ENCODE peak calls at places on chromosomes 12 and 14, in four cellular contexts. One of them, this sample, is unnamed.

GRCh38 chr12:56947633-56948535 is 9.5 kb downstream of the RDH16 start:
- DNase-seq in upper lobe of right lung: no peak
- DNase-seq in GM12865: peak; percentile 32
- DNase-seq in fibroblast of mammary gland: peak; percentile 7
- DNase-seq in this sample: peak; percentile 17

GRCh38 chr12:52899338-52900035 is 5.4 kb downstream of the KRT8 start:
- DNase-seq in upper lobe of right lung: no peak
- DNase-seq in GM12865: no peak
- DNase-seq in fibroblast of mammary gland: no peak
- DNase-seq in this sample: no peak

GRCh38 chr14:54700717-54701116 is 133.8 kb downstream of the SAMD4A start:
- DNase-seq in upper lobe of right lung: no peak
- DNase-seq in GM12865: no peak
- DNase-seq in fibroblast of mammary gland: no peak
- DNase-seq in this sample: no peak

GRCh38 chr12:132148368-132149045 is 4.2 kb downstream of the NOC4L start:
- DNase-seq in upper lobe of right lung: peak; percentile 55
- DNase-seq in GM12865: no peak
- DNase-seq in fibroblast of mammary gland: no peak
- DNase-seq in this sample: no peak

GRCh38 chr12:96034631-96035282 is 630 bp downstream of the LTA4H start:
- DNase-seq in upper lobe of right lung: no peak
- DNase-seq in GM12865: no peak
- DNase-seq in fibroblast of mammary gland: peak; percentile 35
- DNase-seq in this sample: peak; percentile 41

GRCh38 chr12:109925185-109925835 is 25.2 kb downstream of the TCHP start:
- DNase-seq in upper lobe of right lung: no peak
- DNase-seq in GM12865: no peak
- DNase-seq in fibroblast of mammary gland: no peak
- DNase-seq in this sample: no peak

GRCh38 chr12:7959278-7960063 is 23.5 kb upstream of the SLC2A3 start:
- DNase-seq in upper lobe of right lung: no peak
- DNase-seq in GM12865: peak; percentile 83
- DNase-seq in fibroblast of mammary gland: peak; percentile 16
- DNase-seq in this sample: peak; percentile 47

GRCh38 chr12:15364221-15365170 is 42.2 kb downstream of the PTPRO start:
- DNase-seq in upper lobe of right lung: no peak
- DNase-seq in GM12865: no peak
- DNase-seq in fibroblast of mammary gland: peak; percentile 70
- DNase-seq in this sample: peak; percentile 34

GRCh38 chr12:51339750-51340149 is 6.7 kb downstream of the CELA1 start:
- DNase-seq in upper lobe of right lung: no peak
- DNase-seq in GM12865: no peak
- DNase-seq in fibroblast of mammary gland: no peak
- DNase-seq in this sample: no peak

GRCh38 chr12:51345681-51346080 is 798 bp downstream of the CELA1 start:
- DNase-seq in upper lobe of right lung: no peak
- DNase-seq in GM12865: no peak
- DNase-seq in fibroblast of mammary gland: peak; percentile 14
- DNase-seq in this sample: peak; percentile 35

GRCh38 chr12:51342416-51342815 is 4.1 kb downstream of the CELA1 start:
- DNase-seq in upper lobe of right lung: no peak
- DNase-seq in GM12865: no peak
- DNase-seq in fibroblast of mammary gland: no peak
- DNase-seq in this sample: no peak

GRCh38 chr12:51343201-51343600 is 3.3 kb downstream of the CELA1 start:
- DNase-seq in upper lobe of right lung: no peak
- DNase-seq in GM12865: no peak
- DNase-seq in fibroblast of mammary gland: no peak
- DNase-seq in this sample: no peak

DNA sequence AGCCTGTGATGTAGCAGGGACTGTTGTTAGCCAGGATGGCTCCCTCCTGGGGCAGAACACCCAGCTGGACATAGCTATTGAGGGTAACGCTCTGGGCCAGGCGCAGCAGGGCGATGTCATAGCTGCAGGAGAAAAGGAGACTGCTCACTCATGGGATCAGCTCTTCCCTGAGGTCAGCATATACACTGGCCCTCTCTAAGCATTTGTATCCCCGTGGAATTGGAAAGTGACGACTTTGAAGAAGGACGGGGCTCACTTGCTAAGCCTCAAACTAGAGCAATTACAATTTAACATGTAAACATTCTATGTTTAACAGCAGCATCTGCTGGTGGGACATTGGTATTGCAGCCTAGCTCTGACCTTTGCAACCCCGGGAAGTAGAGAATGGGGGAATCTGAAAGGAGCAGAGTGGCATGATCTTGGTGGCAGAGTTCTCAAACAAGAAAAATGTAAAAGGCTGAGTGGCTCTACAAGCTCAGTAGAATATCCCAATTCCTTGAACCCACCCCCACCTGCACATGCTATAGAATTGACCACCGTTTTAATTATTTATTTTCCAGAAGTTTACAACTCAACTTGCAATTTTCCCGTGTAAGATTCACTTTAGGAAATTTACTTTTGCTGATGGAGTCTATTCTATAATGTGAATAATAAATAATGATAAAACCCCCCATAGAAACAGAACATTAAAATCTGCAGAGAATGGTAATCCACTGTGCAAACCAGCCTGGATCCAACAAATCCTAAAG is 5.0 kb downstream of the CELA1 start:
- DNase-seq in upper lobe of right lung: no peak
- DNase-seq in GM12865: peak; percentile 80
- DNase-seq in fibroblast of mammary gland: peak; percentile 73
- DNase-seq in this sample: peak; percentile 83
- H3K4me3 ChIP-seq in upper lobe of right lung: peak overlapping the region; percentile 19
- H3K4me3 ChIP-seq in GM12865: no peak overlapping the region
- H3K4me3 ChIP-seq in fibroblast of mammary gland: peak overlapping the region; percentile 29
- H3K4me3 ChIP-seq in this sample: peak overlapping the region; percentile 24

DNA sequence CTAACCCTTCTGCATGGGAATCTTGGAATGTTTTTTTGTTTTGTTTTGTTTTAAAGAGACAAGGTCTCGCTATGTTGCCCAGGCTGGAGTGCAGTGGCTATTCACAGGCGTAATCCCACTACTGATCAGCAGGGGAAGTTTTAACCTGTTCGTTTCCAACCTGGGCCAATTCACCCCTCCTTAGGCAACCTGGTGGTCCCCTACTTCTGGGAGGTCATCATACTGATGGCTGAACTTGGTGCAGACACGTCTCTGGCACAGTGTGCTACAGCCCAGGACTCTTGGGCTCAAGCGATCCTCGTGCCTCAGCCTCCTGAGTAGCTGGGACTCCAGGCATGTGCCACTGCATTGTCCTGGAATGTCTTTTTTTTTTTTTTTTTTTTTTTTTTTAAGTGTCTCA is 48.9 kb upstream of the ISM2 start:
- DNase-seq in upper lobe of right lung: no peak
- DNase-seq in GM12865: no peak
- DNase-seq in fibroblast of mammary gland: no peak
- DNase-seq in this sample: no peak
- TF ChIP-seq CTCF in upper lobe of right lung: no peak
- TF ChIP-seq CTCF in GM12865: no peak
- TF ChIP-seq CTCF in fibroblast of mammary gland: peak; percentile 18
- TF ChIP-seq CTCF in this sample: peak; percentile 14

DNA sequence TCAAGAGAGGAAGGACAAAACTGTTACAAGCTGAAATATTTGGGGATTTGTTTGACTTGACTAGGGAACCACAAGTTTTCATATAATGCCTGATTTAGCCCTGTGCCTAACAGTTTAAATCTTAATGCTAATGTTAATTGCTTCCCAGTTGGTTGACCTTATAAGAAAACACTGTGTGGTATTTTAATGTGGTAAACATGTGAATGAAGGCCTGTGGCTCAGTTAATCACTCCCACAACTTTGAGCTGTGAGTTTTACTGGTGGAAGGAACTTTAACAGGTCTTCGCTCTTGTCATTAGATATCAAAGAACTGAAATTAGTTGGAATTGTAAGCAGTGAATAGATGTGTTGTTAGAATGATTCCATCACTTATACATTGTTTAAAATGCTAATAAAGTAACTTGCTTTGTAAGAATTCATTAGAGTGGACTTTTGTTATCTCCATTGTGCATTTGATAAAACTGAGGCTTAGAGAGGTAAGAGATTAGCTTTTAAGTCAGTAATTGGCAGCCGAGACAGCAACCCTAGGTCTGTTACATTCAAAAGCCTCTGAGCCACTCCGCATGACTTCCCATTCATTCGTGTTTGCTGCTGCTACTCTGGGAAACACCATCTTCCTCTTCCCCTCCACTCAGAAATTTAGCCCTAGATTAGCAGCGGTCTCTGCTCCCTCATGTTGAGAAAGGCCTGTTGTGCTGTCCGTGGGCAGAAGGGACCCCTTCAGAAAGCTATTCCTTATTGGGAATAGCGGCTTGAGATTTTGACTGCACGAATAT is 1.0 kb upstream of the TBK1 start:
- DNase-seq in upper lobe of right lung: no peak
- DNase-seq in GM12865: peak; percentile 45
- DNase-seq in fibroblast of mammary gland: peak; percentile 17
- DNase-seq in this sample: no peak
- H3K4me3 ChIP-seq in upper lobe of right lung: peak overlapping the region; percentile 93
- H3K4me3 ChIP-seq in GM12865: peak overlapping the region; percentile 57
- H3K4me3 ChIP-seq in fibroblast of mammary gland: peak overlapping the region; percentile 86
- H3K4me3 ChIP-seq in this sample: peak overlapping the region; percentile 95

DNA sequence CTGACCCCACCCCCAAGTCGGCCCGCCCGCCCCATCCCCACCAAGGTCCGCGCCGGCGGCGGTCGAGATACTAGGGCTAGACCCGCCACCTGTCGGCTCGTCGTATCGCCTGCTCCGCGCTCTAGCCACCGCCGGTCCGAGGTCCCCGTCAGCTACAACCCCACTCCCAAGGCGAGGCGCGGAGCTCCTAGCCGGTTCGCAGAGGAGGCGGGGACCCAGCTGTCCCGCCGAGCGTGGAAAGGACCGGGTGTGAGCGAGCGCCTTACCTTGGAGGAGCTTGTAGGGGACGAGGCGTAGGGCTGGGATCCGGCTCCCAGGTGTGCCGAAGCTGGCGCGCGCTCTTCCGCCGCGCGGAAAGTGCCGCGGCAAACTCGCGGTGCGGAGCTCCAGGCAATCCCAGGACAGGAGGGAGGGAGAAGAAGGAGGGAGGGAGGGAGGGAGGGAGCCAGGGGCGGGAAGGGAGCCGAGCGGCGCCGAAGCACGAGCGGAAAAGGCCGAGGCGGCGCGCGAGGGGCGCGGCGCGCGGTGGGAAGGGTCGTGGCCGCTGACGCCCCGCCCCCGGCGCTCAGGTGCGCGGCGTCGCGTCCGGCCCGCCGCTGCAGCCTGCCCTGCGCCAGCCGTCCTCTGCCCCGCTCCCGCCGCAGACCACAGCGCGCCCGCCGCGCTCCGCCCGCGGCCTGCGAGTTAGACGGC is at the start of gene PAWR:
- DNase-seq in upper lobe of right lung: peak; percentile 89
- DNase-seq in GM12865: peak; percentile 88
- DNase-seq in fibroblast of mammary gland: peak; percentile 46
- DNase-seq in this sample: peak; percentile 69
- TF ChIP-seq CTCF in upper lobe of right lung: peak; percentile 9
- TF ChIP-seq CTCF in GM12865: peak; percentile 24
- TF ChIP-seq CTCF in fibroblast of mammary gland: no peak
- TF ChIP-seq CTCF in this sample: no peak

DNA sequence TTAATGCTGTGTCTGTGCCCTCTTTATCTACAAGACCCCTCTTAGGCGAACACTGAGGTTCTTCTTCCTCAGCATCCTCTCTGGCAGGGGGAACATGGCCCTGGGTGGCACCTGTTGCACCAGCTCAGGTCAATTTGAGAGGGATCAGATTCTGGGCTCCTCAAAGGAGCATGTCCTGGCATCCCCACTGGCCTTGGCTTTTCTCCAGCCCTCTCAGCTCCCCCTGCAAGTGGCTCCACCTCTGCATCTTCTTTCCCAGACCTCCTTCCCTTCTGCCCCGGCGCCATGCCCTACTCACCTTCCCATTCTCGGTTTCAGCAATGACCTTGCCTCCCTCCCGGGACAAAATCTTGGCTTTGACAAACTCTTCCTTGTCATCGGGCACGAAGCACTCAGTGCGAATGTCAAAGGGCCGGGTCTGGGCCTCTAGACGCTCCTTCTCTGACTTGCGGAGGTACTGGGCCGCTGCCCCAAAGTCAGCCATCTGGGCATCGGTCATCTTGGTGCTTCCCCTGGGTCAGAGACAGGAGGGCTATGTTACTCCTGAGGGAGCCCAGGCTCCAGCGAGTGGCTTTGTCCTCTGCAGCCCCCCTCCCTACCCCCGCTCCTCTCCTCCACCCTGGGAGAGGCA is 1.2 kb downstream of the MYH6 start:
- DNase-seq in upper lobe of right lung: no peak
- DNase-seq in GM12865: no peak
- DNase-seq in fibroblast of mammary gland: no peak
- DNase-seq in this sample: no peak
- H3K4me3 ChIP-seq in upper lobe of right lung: no peak overlapping the region
- H3K4me3 ChIP-seq in GM12865: no peak overlapping the region
- H3K4me3 ChIP-seq in fibroblast of mammary gland: no peak overlapping the region
- H3K4me3 ChIP-seq in this sample: no peak overlapping the region

GRCh38 chr14:100439781-100440180 is 116.6 kb downstream of the SLC25A47 start:
- DNase-seq in upper lobe of right lung: no peak
- DNase-seq in GM12865: no peak
- DNase-seq in fibroblast of mammary gland: peak; percentile 36
- DNase-seq in this sample: peak; percentile 62

GRCh38 chr14:100440758-100441203 is 117.6 kb downstream of the SLC25A47 start:
- DNase-seq in upper lobe of right lung: no peak
- DNase-seq in GM12865: no peak
- DNase-seq in fibroblast of mammary gland: no peak
- DNase-seq in this sample: peak; percentile 20

GRCh38 chr14:100441271-100441947 is 118.3 kb downstream of the SLC25A47 start:
- DNase-seq in upper lobe of right lung: no peak
- DNase-seq in GM12865: peak; percentile 39
- DNase-seq in fibroblast of mammary gland: no peak
- DNase-seq in this sample: no peak

GRCh38 chr14:100438678-100439592 is 115.8 kb downstream of the SLC25A47 start:
- DNase-seq in upper lobe of right lung: no peak
- DNase-seq in GM12865: no peak
- DNase-seq in fibroblast of mammary gland: peak; percentile 88
- DNase-seq in this sample: peak; percentile 68

GRCh38 chr14:100440207-100440631 is 117.1 kb downstream of the SLC25A47 start:
- DNase-seq in upper lobe of right lung: peak; percentile 89
- DNase-seq in GM12865: peak; percentile 45
- DNase-seq in fibroblast of mammary gland: peak; percentile 68
- DNase-seq in this sample: peak; percentile 74
- TF ChIP-seq CTCF in upper lobe of right lung: peak; percentile 68
- TF ChIP-seq CTCF in GM12865: peak; percentile 67
- TF ChIP-seq CTCF in fibroblast of mammary gland: peak; percentile 63
- TF ChIP-seq CTCF in this sample: peak; percentile 78

GRCh38 chr14:93880025-93880820 is 46.9 kb upstream of the FAM181A start:
- DNase-seq in upper lobe of right lung: peak; percentile 76
- DNase-seq in GM12865: no peak
- DNase-seq in fibroblast of mammary gland: peak; percentile 11
- DNase-seq in this sample: no peak
- H3K4me3 ChIP-seq in upper lobe of right lung: peak overlapping the region; percentile 19
- H3K4me3 ChIP-seq in GM12865: no peak overlapping the region
- H3K4me3 ChIP-seq in fibroblast of mammary gland: no peak overlapping the region
- H3K4me3 ChIP-seq in this sample: no peak overlapping the region

GRCh38 chr12:14190694-14191093 is 174.8 kb upstream of the ATF7IP start:
- DNase-seq in upper lobe of right lung: no peak
- DNase-seq in GM12865: no peak
- DNase-seq in fibroblast of mammary gland: no peak
- DNase-seq in this sample: no peak

GRCh38 chr12:14188761-14189160 is 176.7 kb upstream of the ATF7IP start:
- DNase-seq in upper lobe of right lung: no peak
- DNase-seq in GM12865: no peak
- DNase-seq in fibroblast of mammary gland: no peak
- DNase-seq in this sample: no peak

GRCh38 chr12:14187966-14188365 is 177.5 kb upstream of the ATF7IP start:
- DNase-seq in upper lobe of right lung: no peak
- DNase-seq in GM12865: no peak
- DNase-seq in fibroblast of mammary gland: no peak
- DNase-seq in this sample: no peak

GRCh38 chr12:14186193-14186502 is 179.3 kb upstream of the ATF7IP start:
- DNase-seq in upper lobe of right lung: no peak
- DNase-seq in GM12865: no peak
- DNase-seq in fibroblast of mammary gland: no peak
- DNase-seq in this sample: no peak

GRCh38 chr12:14185441-14186192 is 179.9 kb upstream of the ATF7IP start:
- DNase-seq in upper lobe of right lung: no peak
- DNase-seq in GM12865: peak; percentile 65
- DNase-seq in fibroblast of mammary gland: peak; percentile 44
- DNase-seq in this sample: peak; percentile 52
- TF ChIP-seq CTCF in upper lobe of right lung: peak; percentile 70
- TF ChIP-seq CTCF in GM12865: peak; percentile 77
- TF ChIP-seq CTCF in fibroblast of mammary gland: peak; percentile 78
- TF ChIP-seq CTCF in this sample: peak; percentile 79